ENCODE peak calls at places on chromosomes 11 and 22, in five cellular contexts. M is AG10803, D is cardiac muscle cell, A is AG09319, H is GM19239. G is an unnamed sample.

GRCh38 chr22:26194877-26195276 is 25.6 kb downstream of the SEZ6L start:
- DNase-seq in M (no peak), D (no peak), A (no peak), H (no peak), G (no peak)

GRCh38 chr11:128467610-128468041 is 119.7 kb downstream of the ETS1 start:
- DNase-seq in M (peak; percentile 98), D (peak; percentile 78), A (peak; percentile 69), H (no peak), G (no peak)

GRCh38 chr11:31240340-31240904 is 129.1 kb downstream of the DCDC1 start:
- DNase-seq in M (peak; percentile 30), D (peak; percentile 72), A (no peak), H (no peak), G (peak; percentile 59)

GRCh38 chr22:29803190-29803589 is 34.9 kb downstream of the ASCC2 start:
- DNase-seq in M (no peak), D (no peak), A (no peak), H (no peak), G (no peak)

GRCh38 chr22:42208362-42208761 is 62.1 kb downstream of the TCF20 start:
- DNase-seq in M (no peak), D (no peak), A (no peak), H (no peak), G (no peak)

GRCh38 chr11:12784987-12785386 is 110.8 kb downstream of the TEAD1 start:
- DNase-seq in M (no peak), D (no peak), A (no peak), H (no peak), G (no peak)

GRCh38 chr11:1623716-1624115 is 1.8 kb upstream of the KRTAP5-4 start:
- DNase-seq in M (no peak), D (no peak), A (no peak), H (no peak), G (no peak)

GRCh38 chr11:94593030-94593429 is 25.9 kb downstream of the PIWIL4 start:
- DNase-seq in M (peak; percentile 43), D (peak; percentile 20), A (no peak), H (no peak), G (no peak)

GRCh38 chr11:69603978-69604524 is 36.9 kb upstream of the CCND1 start:
- DNase-seq in M (peak; percentile 13), D (no peak), A (no peak), H (no peak), G (no peak)